ENCODE peak calls at places on chromosomes 3 and 15, in seven cellular contexts. One of them, this sample, is unnamed.

GRCh38 chr3:181722156-181722555 is 10.4 kb downstream of the SOX2 start:
- DNase-seq in heart left ventricle: no peak
- DNase-seq in GM12878: no peak
- DNase-seq in sigmoid colon: no peak
- DNase-seq in body of pancreas: no peak
- DNase-seq in tibial nerve: no peak
- DNase-seq in stomach: no peak
- DNase-seq in this sample: no peak

GRCh38 chr3:131549340-131549739 is 46.6 kb upstream of the MRPL3 start:
- DNase-seq in stomach: no peak
- DNase-seq in sigmoid colon: no peak
- DNase-seq in body of pancreas: no peak
- DNase-seq in GM12878: no peak
- DNase-seq in tibial nerve: no peak
- DNase-seq in heart left ventricle: no peak
- DNase-seq in this sample: no peak

GRCh38 chr3:171352387-171352935 is 107.7 kb downstream of the TNIK start:
- DNase-seq in sigmoid colon: no peak
- DNase-seq in GM12878: no peak
- DNase-seq in tibial nerve: no peak
- DNase-seq in body of pancreas: no peak
- DNase-seq in stomach: no peak
- DNase-seq in heart left ventricle: no peak
- DNase-seq in this sample: no peak

GRCh38 chr3:138496436-138496835 is 62.0 kb downstream of the ESYT3 start:
- DNase-seq in stomach: no peak
- DNase-seq in sigmoid colon: no peak
- DNase-seq in body of pancreas: peak; percentile 4
- DNase-seq in GM12878: no peak
- DNase-seq in tibial nerve: no peak
- DNase-seq in heart left ventricle: no peak
- DNase-seq in this sample: no peak

GRCh38 chr3:126355251-126355650 is 2.0 kb downstream of the KLF15 start:
- DNase-seq in body of pancreas: no peak
- DNase-seq in GM12878: no peak
- DNase-seq in sigmoid colon: peak; percentile 67
- DNase-seq in stomach: no peak
- DNase-seq in tibial nerve: no peak
- DNase-seq in heart left ventricle: no peak
- DNase-seq in this sample: peak; percentile 33

GRCh38 chr3:33881181-33882064 is 83.0 kb downstream of the PDCD6IP start:
- DNase-seq in sigmoid colon: no peak
- DNase-seq in tibial nerve: no peak
- DNase-seq in GM12878: no peak
- DNase-seq in body of pancreas: no peak
- DNase-seq in heart left ventricle: no peak
- DNase-seq in stomach: no peak
- DNase-seq in this sample: no peak

GRCh38 chr15:25713736-25714537 is 149.2 kb downstream of the ATP10A start:
- DNase-seq in sigmoid colon: peak; percentile 53
- DNase-seq in stomach: no peak
- DNase-seq in tibial nerve: no peak
- DNase-seq in heart left ventricle: no peak
- DNase-seq in body of pancreas: no peak
- DNase-seq in GM12878: no peak
- DNase-seq in this sample: no peak

GRCh38 chr3:189457201-189457607 is 174.0 kb upstream of the TP63 start:
- DNase-seq in GM12878: no peak
- DNase-seq in body of pancreas: no peak
- DNase-seq in sigmoid colon: no peak
- DNase-seq in stomach: no peak
- DNase-seq in tibial nerve: no peak
- DNase-seq in heart left ventricle: no peak
- DNase-seq in this sample: no peak

GRCh38 chr3:194575484-194576210 is 57.6 kb downstream of the TMEM44 start:
- DNase-seq in body of pancreas: peak; percentile 40
- DNase-seq in stomach: no peak
- DNase-seq in sigmoid colon: peak; percentile 72
- DNase-seq in heart left ventricle: peak; percentile 56
- DNase-seq in GM12878: no peak
- DNase-seq in tibial nerve: peak; percentile 45
- DNase-seq in this sample: no peak

GRCh38 chr3:42117175-42118008 is 26.2 kb downstream of the TRAK1 start:
- DNase-seq in GM12878: no peak
- DNase-seq in tibial nerve: peak; percentile 37
- DNase-seq in stomach: peak; percentile 68
- DNase-seq in sigmoid colon: no peak
- DNase-seq in body of pancreas: peak; percentile 30
- DNase-seq in heart left ventricle: no peak
- DNase-seq in this sample: peak; percentile 52

GRCh38 chr15:35329521-35329921 is 216.4 kb downstream of the DPH6 start:
- DNase-seq in GM12878: no peak
- DNase-seq in body of pancreas: no peak
- DNase-seq in heart left ventricle: no peak
- DNase-seq in stomach: no peak
- DNase-seq in sigmoid colon: no peak
- DNase-seq in tibial nerve: no peak
- DNase-seq in this sample: no peak

GRCh38 chr3:195028877-195029606 is 241.9 kb downstream of the XXYLT1 start:
- DNase-seq in body of pancreas: peak; percentile 35
- DNase-seq in sigmoid colon: no peak
- DNase-seq in heart left ventricle: no peak
- DNase-seq in GM12878: no peak
- DNase-seq in stomach: peak; percentile 40
- DNase-seq in tibial nerve: no peak
- DNase-seq in this sample: no peak

GRCh38 chr3:42605550-42606173 is 5.2 kb downstream of the NKTR start:
- DNase-seq in tibial nerve: no peak
- DNase-seq in heart left ventricle: peak; percentile 47
- DNase-seq in GM12878: no peak
- DNase-seq in body of pancreas: peak; percentile 77
- DNase-seq in stomach: no peak
- DNase-seq in sigmoid colon: no peak
- DNase-seq in this sample: no peak

GRCh38 chr15:49832421-49832980 is 211.7 kb downstream of the DTWD1 start:
- DNase-seq in body of pancreas: peak; percentile 70
- DNase-seq in sigmoid colon: no peak
- DNase-seq in GM12878: no peak
- DNase-seq in heart left ventricle: no peak
- DNase-seq in stomach: no peak
- DNase-seq in tibial nerve: no peak
- DNase-seq in this sample: no peak

GRCh38 chr15:63942486-63943365 is 103.6 kb downstream of the DAPK2 start:
- DNase-seq in tibial nerve: no peak
- DNase-seq in stomach: no peak
- DNase-seq in heart left ventricle: no peak
- DNase-seq in GM12878: peak; percentile 16
- DNase-seq in sigmoid colon: no peak
- DNase-seq in body of pancreas: no peak
- DNase-seq in this sample: no peak

GRCh38 chr3:117660941-117661635 is 951.5 kb downstream of the TUSC7 start:
- DNase-seq in heart left ventricle: no peak
- DNase-seq in tibial nerve: no peak
- DNase-seq in body of pancreas: no peak
- DNase-seq in GM12878: no peak
- DNase-seq in stomach: no peak
- DNase-seq in sigmoid colon: no peak
- DNase-seq in this sample: no peak

GRCh38 chr3:18891641-18892040 is 256.7 kb upstream of the KCNH8 start:
- DNase-seq in heart left ventricle: no peak
- DNase-seq in GM12878: no peak
- DNase-seq in body of pancreas: no peak
- DNase-seq in stomach: no peak
- DNase-seq in sigmoid colon: no peak
- DNase-seq in tibial nerve: no peak
- DNase-seq in this sample: no peak

GRCh38 chr3:72101538-72101937 is 316.6 kb upstream of the PROK2 start:
- DNase-seq in sigmoid colon: no peak
- DNase-seq in body of pancreas: no peak
- DNase-seq in tibial nerve: no peak
- DNase-seq in stomach: no peak
- DNase-seq in GM12878: no peak
- DNase-seq in heart left ventricle: no peak
- DNase-seq in this sample: no peak

GRCh38 chr3:9420850-9421549 is 23.6 kb downstream of the SETD5 start:
- DNase-seq in GM12878: no peak
- DNase-seq in body of pancreas: no peak
- DNase-seq in sigmoid colon: no peak
- DNase-seq in tibial nerve: no peak
- DNase-seq in stomach: no peak
- DNase-seq in heart left ventricle: no peak
- DNase-seq in this sample: no peak

GRCh38 chr15:32706704-32707103 is 11.1 kb upstream of the GREM1 start:
- DNase-seq in GM12878: no peak
- DNase-seq in body of pancreas: no peak
- DNase-seq in sigmoid colon: no peak
- DNase-seq in tibial nerve: no peak
- DNase-seq in heart left ventricle: no peak
- DNase-seq in stomach: no peak
- DNase-seq in this sample: no peak

GRCh38 chr3:8903191-8903590 is 60.1 kb downstream of the RAD18 start:
- DNase-seq in sigmoid colon: no peak
- DNase-seq in body of pancreas: no peak
- DNase-seq in heart left ventricle: no peak
- DNase-seq in GM12878: no peak
- DNase-seq in tibial nerve: no peak
- DNase-seq in stomach: no peak
- DNase-seq in this sample: no peak

GRCh38 chr15:74200871-74201419 is 1.6 kb downstream of the STRA6 start:
- DNase-seq in stomach: no peak
- DNase-seq in sigmoid colon: peak; percentile 76
- DNase-seq in heart left ventricle: no peak
- DNase-seq in body of pancreas: no peak
- DNase-seq in GM12878: no peak
- DNase-seq in tibial nerve: peak; percentile 39
- DNase-seq in this sample: peak; percentile 57

GRCh38 chr3:66539466-66539989 is 38.7 kb upstream of the LRIG1 start:
- DNase-seq in GM12878: no peak
- DNase-seq in heart left ventricle: no peak
- DNase-seq in body of pancreas: no peak
- DNase-seq in sigmoid colon: no peak
- DNase-seq in stomach: no peak
- DNase-seq in tibial nerve: no peak
- DNase-seq in this sample: no peak

GRCh38 chr3:66500575-66501482 is at the start of gene LRIG1:
- DNase-seq in sigmoid colon: peak; percentile 100
- DNase-seq in tibial nerve: peak; percentile 96
- DNase-seq in heart left ventricle: peak; percentile 100
- DNase-seq in body of pancreas: peak; percentile 99
- DNase-seq in stomach: peak; percentile 100
- DNase-seq in GM12878: peak; percentile 68
- DNase-seq in this sample: peak; percentile 99

GRCh38 chr15:40469776-40470390 is 901 bp upstream of the CHST14 start:
- DNase-seq in sigmoid colon: no peak
- DNase-seq in tibial nerve: no peak
- DNase-seq in GM12878: no peak
- DNase-seq in heart left ventricle: no peak
- DNase-seq in body of pancreas: no peak
- DNase-seq in stomach: no peak
- DNase-seq in this sample: no peak

DNA sequence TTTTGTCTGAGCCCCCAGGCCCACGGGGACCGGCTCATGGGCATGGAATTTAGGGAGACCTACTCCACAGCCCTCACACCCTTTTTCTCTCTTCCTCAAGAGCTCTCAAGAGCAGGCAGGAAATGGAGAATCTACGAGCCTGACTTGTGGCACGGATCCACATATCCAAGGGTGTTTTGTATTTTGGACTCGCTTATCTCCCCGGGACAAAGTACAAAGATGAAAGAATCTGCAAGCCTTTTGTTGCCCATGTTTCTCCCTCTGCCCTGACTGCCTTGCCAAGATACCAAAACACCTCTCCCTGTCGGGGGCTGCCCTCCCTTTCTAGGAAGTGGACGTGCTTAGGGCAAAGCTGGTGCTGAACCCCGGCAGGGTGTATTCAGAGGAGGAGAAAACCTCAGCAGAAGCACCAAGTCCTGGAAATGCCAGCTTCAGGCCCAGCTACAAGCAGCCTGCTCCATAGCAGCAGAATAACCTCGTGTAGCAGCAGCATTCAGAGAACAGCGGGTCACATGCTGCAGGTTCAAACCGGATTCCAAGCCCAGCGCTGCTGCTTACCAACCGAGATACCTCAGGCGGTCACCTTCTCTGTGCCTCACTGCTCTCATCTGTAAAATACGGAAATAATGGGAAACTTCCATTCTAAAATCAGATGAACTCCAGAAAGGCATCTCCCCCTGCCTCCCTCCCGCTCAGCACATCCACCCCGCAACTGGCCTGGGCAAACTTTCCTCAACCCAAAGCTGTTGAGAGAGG is 35.2 kb downstream of the DNASE1L3 start:
- DNase-seq in heart left ventricle: no peak
- DNase-seq in sigmoid colon: peak; percentile 67
- DNase-seq in stomach: peak; percentile 87
- DNase-seq in body of pancreas: peak; percentile 90
- DNase-seq in tibial nerve: no peak
- DNase-seq in GM12878: no peak
- DNase-seq in this sample: no peak
- TF ChIP-seq POLR2A in heart left ventricle: no peak
- TF ChIP-seq POLR2A in sigmoid colon: no peak
- TF ChIP-seq POLR2A in stomach: no peak
- TF ChIP-seq POLR2A in body of pancreas: no peak
- TF ChIP-seq POLR2A in tibial nerve: no peak
- TF ChIP-seq POLR2A in GM12878: no peak
- TF ChIP-seq POLR2A in this sample: no peak

DNA sequence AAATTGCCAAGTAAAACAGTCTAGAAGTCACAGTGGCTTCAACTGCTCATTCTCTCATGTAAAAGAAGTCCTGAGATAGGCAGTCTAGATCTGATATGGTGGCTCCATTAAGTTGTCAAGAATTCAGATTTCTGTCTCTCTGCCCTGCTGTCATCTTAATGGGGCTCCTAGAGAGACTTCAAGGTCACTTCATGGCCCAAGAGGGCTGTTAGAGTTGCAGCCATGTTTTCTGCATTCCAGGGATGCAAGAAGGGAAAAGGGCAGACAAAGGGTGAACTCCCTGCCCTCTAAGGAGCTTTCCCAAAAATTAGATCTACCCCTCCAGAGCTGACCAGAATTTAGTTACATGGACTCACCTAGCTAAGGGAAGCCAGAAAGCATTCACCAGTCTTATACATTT is 23.1 kb downstream of the ABHD2 start:
- DNase-seq in tibial nerve: no peak
- DNase-seq in GM12878: no peak
- DNase-seq in heart left ventricle: no peak
- DNase-seq in sigmoid colon: no peak
- DNase-seq in body of pancreas: no peak
- DNase-seq in stomach: no peak
- DNase-seq in this sample: no peak
- H3K4me1 ChIP-seq in tibial nerve: peaks cover 20% of the 10 kb centered on the region
- H3K4me1 ChIP-seq in GM12878: peaks cover 8% of the 10 kb centered on the region
- H3K4me1 ChIP-seq in heart left ventricle: peaks cover 3% of the 10 kb centered on the region
- H3K4me1 ChIP-seq in sigmoid colon: no peaks in the 10 kb centered on the region
- H3K4me1 ChIP-seq in body of pancreas: peaks cover 73% of the 10 kb centered on the region
- H3K4me1 ChIP-seq in stomach: peaks cover 67% of the 10 kb centered on the region
- H3K4me1 ChIP-seq in this sample: peaks cover 21% of the 10 kb centered on the region

GRCh38 chr15:89333011-89333860 is 1.4 kb downstream of the POLG start:
- DNase-seq in heart left ventricle: no peak
- DNase-seq in GM12878: no peak
- DNase-seq in body of pancreas: no peak
- DNase-seq in tibial nerve: no peak
- DNase-seq in stomach: no peak
- DNase-seq in sigmoid colon: peak; percentile 61
- DNase-seq in this sample: no peak
- H3K4me3 ChIP-seq in heart left ventricle: peak overlapping the region; percentile 73
- H3K4me3 ChIP-seq in GM12878: peak overlapping the region; percentile 76
- H3K4me3 ChIP-seq in body of pancreas: peak overlapping the region; percentile 50
- H3K4me3 ChIP-seq in tibial nerve: peak overlapping the region; percentile 73
- H3K4me3 ChIP-seq in stomach: peak overlapping the region; percentile 86
- H3K4me3 ChIP-seq in sigmoid colon: peak overlapping the region; percentile 84
- H3K4me3 ChIP-seq in this sample: peak overlapping the region; percentile 96

GRCh38 chr3:15860014-15860934 is 62.5 kb upstream of the ANKRD28 start:
- DNase-seq in tibial nerve: peak; percentile 6
- DNase-seq in body of pancreas: peak; percentile 86
- DNase-seq in sigmoid colon: peak; percentile 75
- DNase-seq in stomach: peak; percentile 29
- DNase-seq in GM12878: no peak
- DNase-seq in heart left ventricle: peak; percentile 52
- DNase-seq in this sample: peak; percentile 49
- TF ChIP-seq POLR2A in tibial nerve: no peak
- TF ChIP-seq POLR2A in body of pancreas: no peak
- TF ChIP-seq POLR2A in sigmoid colon: no peak
- TF ChIP-seq POLR2A in stomach: no peak
- TF ChIP-seq POLR2A in GM12878: peak; percentile 78
- TF ChIP-seq POLR2A in heart left ventricle: no peak
- TF ChIP-seq POLR2A in this sample: no peak